ENCODE peak calls at places on chromosomes 5 and 9, in seven cellular contexts. G is mesendoderm; A is pons; B is stomach; P is activated naive CD4-positive, alpha-beta T cell treated with anti-CD3 and anti-CD28 coated beads, Interleukin-2, amount 10 ng/mL, durations not matched to agents 7 days and 5 days; Z is stimulated activated CD8-positive, alpha-beta memory T cell treated with anti-CD3 and anti-CD28 coated beads, Interleukin-4, amount 100 ng/mL, for 1 hour; E is globus pallidus. T is an unnamed sample.

GRCh38 chr9:70113403-70114022 is 69.9 kb downstream of the MAMDC2 start:
- DNase-seq in G (peak), P (peak), A (peak), E (peak), Z (no peak), B (peak), T (peak)

GRCh38 chr9:132319421-132320110 is 35.2 kb downstream of the SETX start:
- DNase-seq in B (no peak), A (no peak), P (no peak), Z (no peak), G (peak), E (no peak), T (no peak)

GRCh38 chr5:151178779-151179488 is 21.4 kb upstream of the ANXA6 start:
- DNase-seq in A (no peak), Z (no peak), P (no peak), E (no peak), B (no peak), G (no peak), T (no peak)

GRCh38 chr5:177426566-177427210 is at the start of gene GRK6:
- DNase-seq in P (peak), G (peak), B (peak), A (no peak), E (peak), Z (no peak), T (no peak)

GRCh38 chr5:73303139-73304079 is 130.4 kb downstream of the TMEM174 start:
- DNase-seq in G (peak), E (no peak), A (no peak), Z (no peak), P (no peak), B (no peak), T (no peak)

GRCh38 chr5:54309751-54310432 is 481 bp downstream of the ARL15 start:
- DNase-seq in Z (no peak), A (peak), B (peak), P (peak), G (peak), E (no peak), T (peak)

GRCh38 chr5:128674837-128675446 is 136.9 kb upstream of the FBN2 start:
- DNase-seq in G (peak), E (no peak), A (no peak), B (peak), P (peak), Z (no peak), T (no peak)

GRCh38 chr9:129253820-129254381 is 75.8 kb upstream of the IER5L start:
- DNase-seq in E (peak), A (no peak), B (no peak), P (peak), G (no peak), Z (no peak), T (peak)

GRCh38 chr5:133993152-133993548 is 11.6 kb downstream of the VDAC1 start:
- DNase-seq in P (no peak), Z (no peak), A (no peak), B (no peak), G (no peak), E (no peak), T (no peak)

GRCh38 chr9:22342489-22343217 is 104.0 kb upstream of the DMRTA1 start:
- DNase-seq in P (no peak), A (no peak), B (no peak), Z (no peak), E (no peak), G (peak), T (no peak)

GRCh38 chr9:133944746-133945135 is 47.4 kb downstream of the VAV2 start:
- DNase-seq in A (no peak), E (no peak), Z (no peak), P (no peak), B (no peak), G (no peak), T (no peak)

T was measured in cerebellum.